ENCODE peak calls at places on chromosomes 6 and 20, in seven cellular contexts. One of them, this sample, is unnamed.

GRCh38 chr20:64233725-64234124 is 21.8 kb upstream of the PCMTD2 start:
- DNase-seq in HL-60: no peak
- DNase-seq in mucosa of descending colon: peak
- DNase-seq in ascending aorta: no peak
- DNase-seq in esophagus muscularis mucosa: no peak
- DNase-seq in SK-N-SH: no peak
- DNase-seq in GM06990: no peak
- DNase-seq in this sample: no peak

GRCh38 chr6:157725836-157726235 is 97.2 kb upstream of the SNX9 start:
- DNase-seq in HL-60: no peak
- DNase-seq in mucosa of descending colon: no peak
- DNase-seq in ascending aorta: no peak
- DNase-seq in esophagus muscularis mucosa: no peak
- DNase-seq in SK-N-SH: no peak
- DNase-seq in GM06990: no peak
- DNase-seq in this sample: no peak

GRCh38 chr6:113707194-113707593 is 150.0 kb upstream of the MARCKS start:
- DNase-seq in HL-60: no peak
- DNase-seq in mucosa of descending colon: no peak
- DNase-seq in ascending aorta: no peak
- DNase-seq in esophagus muscularis mucosa: peak
- DNase-seq in SK-N-SH: no peak
- DNase-seq in GM06990: no peak
- DNase-seq in this sample: no peak

GRCh38 chr6:34514593-34515472 is 41.3 kb downstream of the SPDEF start:
- DNase-seq in HL-60: no peak
- DNase-seq in mucosa of descending colon: no peak
- DNase-seq in ascending aorta: no peak
- DNase-seq in esophagus muscularis mucosa: no peak
- DNase-seq in SK-N-SH: peak
- DNase-seq in GM06990: no peak
- DNase-seq in this sample: no peak

GRCh38 chr20:10671221-10671849 is 2.5 kb downstream of the JAG1 start:
- DNase-seq in HL-60: peak
- DNase-seq in mucosa of descending colon: peak
- DNase-seq in ascending aorta: peak
- DNase-seq in esophagus muscularis mucosa: peak
- DNase-seq in SK-N-SH: peak
- DNase-seq in GM06990: peak
- DNase-seq in this sample: peak

GRCh38 chr6:63816979-63817436 is 181.4 kb downstream of the PHF3 start:
- DNase-seq in HL-60: no peak
- DNase-seq in mucosa of descending colon: no peak
- DNase-seq in ascending aorta: no peak
- DNase-seq in esophagus muscularis mucosa: no peak
- DNase-seq in SK-N-SH: peak
- DNase-seq in GM06990: no peak
- DNase-seq in this sample: no peak

GRCh38 chr6:13490402-13490801 is 3.0 kb upstream of the GFOD1 start:
- DNase-seq in HL-60: no peak
- DNase-seq in mucosa of descending colon: no peak
- DNase-seq in ascending aorta: no peak
- DNase-seq in esophagus muscularis mucosa: no peak
- DNase-seq in SK-N-SH: no peak
- DNase-seq in GM06990: no peak
- DNase-seq in this sample: no peak

GRCh38 chr6:39215640-39216158 is 13.6 kb downstream of the KCNK5 start:
- DNase-seq in HL-60: no peak
- DNase-seq in mucosa of descending colon: no peak
- DNase-seq in ascending aorta: no peak
- DNase-seq in esophagus muscularis mucosa: no peak
- DNase-seq in SK-N-SH: no peak
- DNase-seq in GM06990: no peak
- DNase-seq in this sample: no peak

GRCh38 chr6:42045538-42046460 is 4.5 kb upstream of the TAF8 start:
- DNase-seq in HL-60: no peak
- DNase-seq in mucosa of descending colon: peak
- DNase-seq in ascending aorta: peak
- DNase-seq in esophagus muscularis mucosa: peak
- DNase-seq in SK-N-SH: no peak
- DNase-seq in GM06990: peak
- DNase-seq in this sample: peak

GRCh38 chr6:8627085-8627861 is 191.9 kb upstream of the SLC35B3 start:
- DNase-seq in HL-60: no peak
- DNase-seq in mucosa of descending colon: no peak
- DNase-seq in ascending aorta: no peak
- DNase-seq in esophagus muscularis mucosa: no peak
- DNase-seq in SK-N-SH: no peak
- DNase-seq in GM06990: no peak
- DNase-seq in this sample: no peak

GRCh38 chr20:48283470-48284110 is 498.3 kb upstream of the SULF2 start:
- DNase-seq in HL-60: no peak
- DNase-seq in mucosa of descending colon: peak
- DNase-seq in ascending aorta: peak
- DNase-seq in esophagus muscularis mucosa: no peak
- DNase-seq in SK-N-SH: no peak
- DNase-seq in GM06990: no peak
- DNase-seq in this sample: no peak

GRCh38 chr6:125154184-125155135 is 887 bp downstream of the TPD52L1 start:
- DNase-seq in HL-60: no peak
- DNase-seq in mucosa of descending colon: peak
- DNase-seq in ascending aorta: peak
- DNase-seq in esophagus muscularis mucosa: no peak
- DNase-seq in SK-N-SH: peak
- DNase-seq in GM06990: peak
- DNase-seq in this sample: peak

GRCh38 chr6:11419763-11420453 is 117.6 kb upstream of the TMEM170B start:
- DNase-seq in HL-60: no peak
- DNase-seq in mucosa of descending colon: no peak
- DNase-seq in ascending aorta: no peak
- DNase-seq in esophagus muscularis mucosa: peak
- DNase-seq in SK-N-SH: no peak
- DNase-seq in GM06990: no peak
- DNase-seq in this sample: no peak

GRCh38 chr20:47468290-47469050 is 33.2 kb upstream of the NCOA3 start:
- DNase-seq in HL-60: no peak
- DNase-seq in mucosa of descending colon: no peak
- DNase-seq in ascending aorta: no peak
- DNase-seq in esophagus muscularis mucosa: no peak
- DNase-seq in SK-N-SH: peak
- DNase-seq in GM06990: peak
- DNase-seq in this sample: peak

GRCh38 chr6:8074213-8074612 is 10.0 kb upstream of the BLOC1S5 start:
- DNase-seq in HL-60: no peak
- DNase-seq in mucosa of descending colon: no peak
- DNase-seq in ascending aorta: no peak
- DNase-seq in esophagus muscularis mucosa: no peak
- DNase-seq in SK-N-SH: no peak
- DNase-seq in GM06990: no peak
- DNase-seq in this sample: no peak

GRCh38 chr6:41622210-41622990 is 15.9 kb upstream of the MDFI start:
- DNase-seq in HL-60: no peak
- DNase-seq in mucosa of descending colon: no peak
- DNase-seq in ascending aorta: no peak
- DNase-seq in esophagus muscularis mucosa: no peak
- DNase-seq in SK-N-SH: no peak
- DNase-seq in GM06990: no peak
- DNase-seq in this sample: no peak

GRCh38 chr6:168524644-168525043 is 83.7 kb downstream of the SMOC2 start:
- DNase-seq in HL-60: no peak
- DNase-seq in mucosa of descending colon: no peak
- DNase-seq in ascending aorta: peak
- DNase-seq in esophagus muscularis mucosa: no peak
- DNase-seq in SK-N-SH: no peak
- DNase-seq in GM06990: no peak
- DNase-seq in this sample: no peak

GRCh38 chr6:156423829-156424228 is 353.3 kb upstream of the ARID1B start:
- DNase-seq in HL-60: no peak
- DNase-seq in mucosa of descending colon: no peak
- DNase-seq in ascending aorta: no peak
- DNase-seq in esophagus muscularis mucosa: peak
- DNase-seq in SK-N-SH: no peak
- DNase-seq in GM06990: peak
- DNase-seq in this sample: no peak

GRCh38 chr6:33073431-33073871 is at the start of gene HLA-DPA1:
- DNase-seq in HL-60: no peak
- DNase-seq in mucosa of descending colon: no peak
- DNase-seq in ascending aorta: peak
- DNase-seq in esophagus muscularis mucosa: peak
- DNase-seq in SK-N-SH: peak
- DNase-seq in GM06990: peak
- DNase-seq in this sample: peak

GRCh38 chr6:169424821-169425240 is 171.2 kb upstream of the THBS2 start:
- DNase-seq in HL-60: no peak
- DNase-seq in mucosa of descending colon: no peak
- DNase-seq in ascending aorta: no peak
- DNase-seq in esophagus muscularis mucosa: no peak
- DNase-seq in SK-N-SH: peak
- DNase-seq in GM06990: no peak
- DNase-seq in this sample: no peak

GRCh38 chr20:18689557-18689956 is 101.7 kb downstream of the DTD1 start:
- DNase-seq in HL-60: no peak
- DNase-seq in mucosa of descending colon: no peak
- DNase-seq in ascending aorta: no peak
- DNase-seq in esophagus muscularis mucosa: no peak
- DNase-seq in SK-N-SH: no peak
- DNase-seq in GM06990: no peak
- DNase-seq in this sample: no peak

GRCh38 chr6:38579010-38579628 is 60.6 kb downstream of the BTBD9 start:
- DNase-seq in HL-60: no peak
- DNase-seq in mucosa of descending colon: no peak
- DNase-seq in ascending aorta: no peak
- DNase-seq in esophagus muscularis mucosa: no peak
- DNase-seq in SK-N-SH: no peak
- DNase-seq in GM06990: no peak
- DNase-seq in this sample: no peak

GRCh38 chr20:50712771-50713676 is 18.4 kb upstream of the PARD6B start:
- DNase-seq in HL-60: no peak
- DNase-seq in mucosa of descending colon: no peak
- DNase-seq in ascending aorta: no peak
- DNase-seq in esophagus muscularis mucosa: no peak
- DNase-seq in SK-N-SH: no peak
- DNase-seq in GM06990: no peak
- DNase-seq in this sample: no peak

GRCh38 chr20:17438436-17439039 is 92.6 kb downstream of the BFSP1 start:
- DNase-seq in HL-60: no peak
- DNase-seq in mucosa of descending colon: no peak
- DNase-seq in ascending aorta: no peak
- DNase-seq in esophagus muscularis mucosa: peak
- DNase-seq in SK-N-SH: no peak
- DNase-seq in GM06990: no peak
- DNase-seq in this sample: no peak

GRCh38 chr6:3549314-3549940 is 92.6 kb upstream of the SLC22A23 start:
- DNase-seq in HL-60: no peak
- DNase-seq in mucosa of descending colon: no peak
- DNase-seq in ascending aorta: no peak
- DNase-seq in esophagus muscularis mucosa: peak
- DNase-seq in SK-N-SH: no peak
- DNase-seq in GM06990: no peak
- DNase-seq in this sample: no peak

GRCh38 chr6:142702501-142703460 is 242.2 kb downstream of the HIVEP2 start:
- DNase-seq in HL-60: peak
- DNase-seq in mucosa of descending colon: peak
- DNase-seq in ascending aorta: peak
- DNase-seq in esophagus muscularis mucosa: peak
- DNase-seq in SK-N-SH: peak
- DNase-seq in GM06990: peak
- DNase-seq in this sample: peak

GRCh38 chr20:62583424-62583920 is 58.8 kb upstream of the SLCO4A1 start:
- DNase-seq in HL-60: no peak
- DNase-seq in mucosa of descending colon: no peak
- DNase-seq in ascending aorta: no peak
- DNase-seq in esophagus muscularis mucosa: no peak
- DNase-seq in SK-N-SH: no peak
- DNase-seq in GM06990: no peak
- DNase-seq in this sample: no peak
- TF ChIP-seq CTCF in HL-60: no peak
- TF ChIP-seq CTCF in mucosa of descending colon: no peak
- TF ChIP-seq CTCF in ascending aorta: no peak
- TF ChIP-seq CTCF in esophagus muscularis mucosa: peak
- TF ChIP-seq CTCF in SK-N-SH: no peak
- TF ChIP-seq CTCF in GM06990: no peak
- TF ChIP-seq CTCF in this sample: no peak

GRCh38 chr20:16368645-16369292 is 204.5 kb downstream of the KIF16B start:
- DNase-seq in HL-60: no peak
- DNase-seq in mucosa of descending colon: no peak
- DNase-seq in ascending aorta: no peak
- DNase-seq in esophagus muscularis mucosa: peak
- DNase-seq in SK-N-SH: no peak
- DNase-seq in GM06990: no peak
- DNase-seq in this sample: no peak
- TF ChIP-seq CTCF in HL-60: no peak
- TF ChIP-seq CTCF in mucosa of descending colon: no peak
- TF ChIP-seq CTCF in ascending aorta: no peak
- TF ChIP-seq CTCF in esophagus muscularis mucosa: no peak
- TF ChIP-seq CTCF in SK-N-SH: peak
- TF ChIP-seq CTCF in GM06990: no peak
- TF ChIP-seq CTCF in this sample: no peak

GRCh38 chr6:119979862-119980261 is 630.3 kb upstream of the MAN1A1 start:
- DNase-seq in HL-60: no peak
- DNase-seq in mucosa of descending colon: no peak
- DNase-seq in ascending aorta: no peak
- DNase-seq in esophagus muscularis mucosa: no peak
- DNase-seq in SK-N-SH: no peak
- DNase-seq in GM06990: no peak
- DNase-seq in this sample: no peak
- TF ChIP-seq CTCF in HL-60: no peak
- TF ChIP-seq CTCF in mucosa of descending colon: no peak
- TF ChIP-seq CTCF in ascending aorta: no peak
- TF ChIP-seq CTCF in esophagus muscularis mucosa: no peak
- TF ChIP-seq CTCF in SK-N-SH: peak
- TF ChIP-seq CTCF in GM06990: peak
- TF ChIP-seq CTCF in this sample: no peak

GRCh38 chr20:4111440-4112411 is 96.4 kb upstream of the RNF24 start:
- DNase-seq in HL-60: no peak
- DNase-seq in mucosa of descending colon: no peak
- DNase-seq in ascending aorta: peak
- DNase-seq in esophagus muscularis mucosa: no peak
- DNase-seq in SK-N-SH: no peak
- DNase-seq in GM06990: no peak
- DNase-seq in this sample: no peak

GRCh38 chr20:4108495-4109306 is 93.3 kb upstream of the RNF24 start:
- DNase-seq in HL-60: peak
- DNase-seq in mucosa of descending colon: no peak
- DNase-seq in ascending aorta: peak
- DNase-seq in esophagus muscularis mucosa: no peak
- DNase-seq in SK-N-SH: peak
- DNase-seq in GM06990: no peak
- DNase-seq in this sample: peak

GRCh38 chr20:4109307-4109564 is 93.9 kb upstream of the RNF24 start:
- DNase-seq in HL-60: no peak
- DNase-seq in mucosa of descending colon: no peak
- DNase-seq in ascending aorta: peak
- DNase-seq in esophagus muscularis mucosa: no peak
- DNase-seq in SK-N-SH: peak
- DNase-seq in GM06990: no peak
- DNase-seq in this sample: no peak

GRCh38 chr20:4110885-4111284 is 95.5 kb upstream of the RNF24 start:
- DNase-seq in HL-60: no peak
- DNase-seq in mucosa of descending colon: no peak
- DNase-seq in ascending aorta: peak
- DNase-seq in esophagus muscularis mucosa: no peak
- DNase-seq in SK-N-SH: no peak
- DNase-seq in GM06990: no peak
- DNase-seq in this sample: no peak

GRCh38 chr20:4109587-4109986 is 94.2 kb upstream of the RNF24 start:
- DNase-seq in HL-60: no peak
- DNase-seq in mucosa of descending colon: no peak
- DNase-seq in ascending aorta: peak
- DNase-seq in esophagus muscularis mucosa: no peak
- DNase-seq in SK-N-SH: no peak
- DNase-seq in GM06990: no peak
- DNase-seq in this sample: no peak
- TF ChIP-seq CTCF in HL-60: no peak
- TF ChIP-seq CTCF in mucosa of descending colon: no peak
- TF ChIP-seq CTCF in ascending aorta: no peak
- TF ChIP-seq CTCF in esophagus muscularis mucosa: no peak
- TF ChIP-seq CTCF in SK-N-SH: no peak
- TF ChIP-seq CTCF in GM06990: no peak
- TF ChIP-seq CTCF in this sample: no peak

This sample was measured in GM20000.